ENCODE peak calls at places on chromosomes 7 and 10, in four cellular contexts. B, E, A and O are unnamed samples.

GRCh38 chr10:72736881-72737280 is 44.9 kb downstream of the MCU start:
- DNase-seq in E (no peak), B (no peak), A (no peak), O (no peak)

GRCh38 chr10:110067960-110068770 is 60.4 kb downstream of the ADD3 start:
- DNase-seq in B (no peak), E (no peak), A (peak; percentile 44), O (no peak)

GRCh38 chr10:85003083-85003482 is 674.7 kb downstream of the CCSER2 start:
- DNase-seq in A (no peak), B (no peak), E (no peak), O (no peak)

GRCh38 chr7:1716263-1717094 is 46.4 kb downstream of the ELFN1 start:
- DNase-seq in A (no peak), B (no peak), E (no peak), O (no peak)

GRCh38 chr10:131266936-131267813 is 44.3 kb downstream of the TCERG1L start:
- DNase-seq in B (peak; percentile 20), A (no peak), E (no peak), O (peak; percentile 72)

GRCh38 chr10:188546-188945 is 53.3 kb downstream of the ZMYND11 start:
- DNase-seq in A (no peak), B (no peak), E (no peak), O (no peak)

GRCh38 chr10:125123363-125124113 is 36.8 kb downstream of the CTBP2 start:
- DNase-seq in B (peak; percentile 92), E (no peak), A (peak; percentile 67), O (peak; percentile 84)

GRCh38 chr10:34094146-34094696 is 720.9 kb downstream of the PARD3 start:
- DNase-seq in A (no peak), E (peak; percentile 68), B (no peak), O (peak; percentile 74)

GRCh38 chr7:75971961-75972763 is 22.2 kb downstream of the TMEM120A start:
- DNase-seq in A (peak; percentile 65), B (no peak), E (peak; percentile 92), O (peak; percentile 92)

GRCh38 chr7:101630591-101630990 is 1.5 kb upstream of the MYL10 start:
- DNase-seq in A (no peak), B (no peak), E (no peak), O (no peak)

GRCh38 chr10:102274062-102274461 is 28.7 kb downstream of the GBF1 start:
- DNase-seq in A (no peak), B (no peak), E (no peak), O (no peak)

GRCh38 chr10:120426306-120426705 is 30.7 kb upstream of the PLPP4 start:
- DNase-seq in E (no peak), A (no peak), B (no peak), O (no peak)

GRCh38 chr10:72133517-72133916 is 45.2 kb upstream of the SPOCK2 start:
- DNase-seq in E (no peak), A (no peak), B (no peak), O (no peak)

GRCh38 chr7:45036801-45037200 is 36.8 kb downstream of the CCM2 start:
- DNase-seq in E (no peak), A (no peak), B (no peak), O (no peak)

GRCh38 chr7:156667110-156667436 is 26.5 kb downstream of the RNF32 start:
- DNase-seq in A (no peak), E (no peak), B (no peak), O (no peak)

GRCh38 chr7:38306136-38306535 is 32.7 kb upstream of the TARP start:
- DNase-seq in A (no peak), B (no peak), E (no peak), O (no peak)

GRCh38 chr10:93553501-93554374 is 12.7 kb upstream of the FFAR4 start:
- DNase-seq in E (no peak), B (no peak), A (no peak), O (no peak)

GRCh38 chr10:98055875-98056516 is 25.6 kb upstream of the CRTAC1 start:
- DNase-seq in E (no peak), A (no peak), B (no peak), O (no peak)

GRCh38 chr10:27626821-27627359 is 118.7 kb downstream of the MKX start:
- DNase-seq in A (no peak), B (no peak), E (no peak), O (no peak)

GRCh38 chr7:99024066-99024465 is 119.8 kb downstream of the SMURF1 start:
- DNase-seq in E (no peak), B (no peak), A (no peak), O (no peak)

GRCh38 chr7:122145937-122146336 is 1.9 kb upstream of the AASS start:
- DNase-seq in E (no peak), A (no peak), B (no peak), O (no peak)

GRCh38 chr7:122143376-122143750 is 686 bp downstream of the AASS start:
- DNase-seq in A (peak; percentile 26), B (peak; percentile 28), E (no peak), O (peak; percentile 77)

GRCh38 chr7:122140918-122141317 is 3.1 kb downstream of the AASS start:
- DNase-seq in A (no peak), E (no peak), B (no peak), O (no peak)

GRCh38 chr7:122148081-122148480 is 4.0 kb upstream of the AASS start:
- DNase-seq in B (no peak), A (no peak), E (no peak), O (no peak)

GRCh38 chr7:122143751-122144711 is at the start of gene AASS:
- DNase-seq in E (peak; percentile 100), B (peak; percentile 96), A (peak; percentile 96), O (peak; percentile 99)
- TF ChIP-seq EP300 in E (peak; percentile 93), B (peak; percentile 97), A (no peak), O (peak; percentile 81)

GRCh38 chr10:96038476-96039387 is 4.7 kb upstream of the CCNJ start:
- DNase-seq in A (no peak), E (no peak), B (no peak), O (no peak)
- TF ChIP-seq POLR2AphosphoS5 in A (no peak), E (no peak), B (no peak), O (no peak)

GRCh38 chr10:22605168-22605567 is 109.2 kb downstream of the PIP4K2A start:
- DNase-seq in E (no peak), B (no peak), A (no peak), O (no peak)
- TF ChIP-seq EP300 in E (no peak), B (no peak), A (no peak), O (no peak)

GRCh38 chr10:8053446-8054242 is 844 bp upstream of the GATA3 start:
- DNase-seq in B (peak; percentile 86), E (no peak), A (peak; percentile 70), O (peak; percentile 84)

GRCh38 chr10:8056378-8056777 is 1.9 kb downstream of the GATA3 start:
- DNase-seq in E (no peak), B (no peak), A (no peak), O (peak; percentile 35)

GRCh38 chr10:8055420-8056349 is 1.2 kb downstream of the GATA3 start:
- DNase-seq in E (no peak), A (no peak), B (no peak), O (no peak)

GRCh38 chr10:8054243-8054497 is 318 bp upstream of the GATA3 start:
- DNase-seq in E (no peak), B (no peak), A (no peak), O (no peak)

GRCh38 chr10:8054498-8055407 is at the start of gene GATA3:
- DNase-seq in B (peak; percentile 64), A (peak; percentile 53), E (no peak), O (peak; percentile 76)
- TF ChIP-seq POLR2AphosphoS5 in B (no peak), A (peak; percentile 42), E (no peak), O (no peak)

GRCh38 chr10:77042706-77043105 is 594.9 kb downstream of the KCNMA1 start:
- DNase-seq in A (no peak), E (no peak), B (no peak), O (no peak)

GRCh38 chr10:77043364-77043763 is 594.2 kb downstream of the KCNMA1 start:
- DNase-seq in A (no peak), E (no peak), B (no peak), O (no peak)

GRCh38 chr10:77049146-77049545 is 588.5 kb downstream of the KCNMA1 start:
- DNase-seq in E (no peak), A (no peak), B (no peak), O (no peak)

GRCh38 chr10:77041636-77042258 is 595.9 kb downstream of the KCNMA1 start:
- DNase-seq in E (no peak), A (peak; percentile 25), B (no peak), O (no peak)

DNA sequence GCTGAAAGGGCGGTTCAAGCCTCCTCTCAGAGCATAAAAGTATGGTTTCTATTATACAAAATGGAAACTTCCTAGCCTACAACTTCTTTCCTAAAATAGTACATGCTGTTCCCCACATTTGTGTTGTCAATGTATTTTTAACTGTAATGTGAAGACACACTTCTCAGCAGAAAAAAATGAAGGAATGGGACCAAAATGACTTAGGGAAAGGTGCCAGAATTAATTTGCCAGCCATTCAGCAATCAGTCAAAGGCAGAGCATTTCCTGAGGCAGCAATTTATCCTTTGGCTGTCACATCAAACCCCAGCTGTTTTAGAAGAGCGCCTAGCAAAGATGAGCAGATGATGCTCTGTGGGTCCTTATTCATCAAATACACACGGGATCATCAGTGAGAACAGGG is 592.6 kb downstream of the KCNMA1 start:
- DNase-seq in A (no peak), B (no peak), E (no peak), O (no peak)
- TF ChIP-seq EP300 in A (no peak), B (no peak), E (no peak), O (no peak)

DNA sequence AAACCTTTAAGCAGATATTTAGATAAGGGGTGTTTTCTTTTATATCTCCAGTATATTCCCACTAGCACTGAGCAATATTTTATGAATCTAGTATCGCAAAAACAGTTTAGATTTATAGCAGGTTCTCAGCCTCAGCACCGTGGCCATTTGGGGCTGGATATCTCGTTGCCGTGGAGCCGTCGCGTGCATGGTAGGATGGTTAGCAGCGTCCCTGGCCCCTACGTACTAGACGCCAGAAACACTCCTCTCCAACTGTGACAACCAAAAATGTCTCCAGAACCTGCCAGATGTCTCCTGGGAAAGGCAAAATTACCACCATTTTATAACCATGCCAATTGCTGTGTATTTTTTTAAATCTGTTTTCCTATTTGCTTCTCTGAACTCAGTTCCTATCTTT is 172.9 kb downstream of the CACNB2 start:
- DNase-seq in A (no peak), E (no peak), B (no peak), O (no peak)
- TF ChIP-seq POLR2AphosphoS5 in A (no peak), E (no peak), B (no peak), O (no peak)

DNA sequence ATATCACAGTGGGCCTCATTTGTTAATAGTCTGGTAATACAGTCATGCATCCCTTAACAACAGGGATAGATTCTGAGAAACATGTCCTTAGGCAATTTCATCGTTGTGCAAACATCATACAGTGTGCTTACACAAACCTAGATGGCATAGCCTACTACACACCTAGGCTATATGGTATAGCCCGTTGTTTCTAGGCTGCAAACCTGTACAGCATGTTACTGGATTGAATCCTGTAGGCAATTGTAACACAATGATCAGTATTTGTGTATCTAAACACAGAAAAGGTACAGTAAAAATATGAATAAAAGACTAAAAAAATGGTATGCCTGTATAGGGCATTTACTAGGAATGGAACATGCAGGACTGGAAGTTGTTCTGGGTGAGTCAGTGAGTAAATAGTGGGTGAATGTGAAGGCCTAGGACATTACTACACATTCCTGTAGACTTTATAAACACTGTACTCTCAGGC is 12.0 kb upstream of the RHOBTB1 start:
- DNase-seq in B (no peak), A (no peak), E (no peak), O (no peak)
- TF ChIP-seq EP300 in B (no peak), A (no peak), E (no peak), O (no peak)